ENCODE peak calls at places on chromosomes 7 and 10, in four cellular contexts. A is GM23248, R is PC-3, H is PC-9. L is an unnamed sample.

GRCh38 chr10:74799840-74800239 is 26.6 kb upstream of the KAT6B start:
- DNase-seq in A (peak; percentile 85), H (peak; percentile 10), R (peak; percentile 100), L (no peak)

GRCh38 chr7:15555385-15555859 is 6.4 kb downstream of the AGMO start:
- DNase-seq in R (peak; percentile 27), A (peak; percentile 47), H (no peak), L (no peak)

GRCh38 chr10:110460111-110460809 is 37.4 kb upstream of the DUSP5 start:
- DNase-seq in R (peak; percentile 44), A (peak; percentile 45), H (peak; percentile 69), L (no peak)

GRCh38 chr7:53292341-53292740 is 256.9 kb downstream of the POM121L12 start:
- DNase-seq in R (no peak), H (no peak), A (no peak), L (no peak)

GRCh38 chr10:86041116-86041515 is 325.5 kb downstream of the GRID1 start:
- DNase-seq in H (no peak), A (no peak), R (no peak), L (no peak)

GRCh38 chr7:74334026-74334425 is 44.8 kb downstream of the CLIP2 start:
- DNase-seq in R (peak; percentile 4), H (no peak), A (peak; percentile 83), L (no peak)

GRCh38 chr7:18350678-18351077 is 144.9 kb upstream of the HDAC9 start:
- DNase-seq in R (no peak), A (no peak), H (no peak), L (peak; percentile 20)

GRCh38 chr10:101301111-101301731 is 52.7 kb upstream of the BTRC start:
- DNase-seq in R (peak; percentile 66), H (peak; percentile 46), A (peak; percentile 44), L (peak; percentile 66)

GRCh38 chr10:59808896-59809643 is 55.8 kb upstream of the MRLN start:
- DNase-seq in H (peak; percentile 63), R (peak; percentile 93), A (peak; percentile 64), L (peak; percentile 72)

GRCh38 chr10:49301302-49301701 is 2.3 kb downstream of the C10orf71 start:
- DNase-seq in H (no peak), A (no peak), R (no peak), L (no peak)

GRCh38 chr10:83871486-83872081 is 267.7 kb upstream of the GHITM start:
- DNase-seq in R (peak; percentile 69), H (peak; percentile 71), A (peak; percentile 75), L (peak; percentile 89)

GRCh38 chr10:102605712-102606111 is 38.6 kb upstream of the TRIM8 start:
- DNase-seq in A (peak; percentile 71), H (peak; percentile 60), R (peak; percentile 31), L (no peak)

GRCh38 chr10:131578472-131578970 is 267.0 kb upstream of the TCERG1L start:
- DNase-seq in A (no peak), H (no peak), R (no peak), L (no peak)

GRCh38 chr7:55484241-55484640 is 88.1 kb downstream of the VOPP1 start:
- DNase-seq in R (no peak), H (no peak), A (no peak), L (no peak)

GRCh38 chr7:132065973-132066611 is 509.7 kb upstream of the PODXL start:
- DNase-seq in H (no peak), A (peak; percentile 44), R (no peak), L (peak; percentile 9)

GRCh38 chr7:107816053-107816566 is 13.1 kb upstream of the SLC26A3 start:
- DNase-seq in A (peak; percentile 18), R (no peak), H (no peak), L (no peak)

GRCh38 chr7:85159003-85159402 is 27.9 kb downstream of the SEMA3D start:
- DNase-seq in A (no peak), R (no peak), H (no peak), L (no peak)

GRCh38 chr10:88281592-88282268 is 301.4 kb downstream of the RNLS start:
- DNase-seq in H (no peak), A (peak; percentile 80), R (no peak), L (no peak)

GRCh38 chr7:116230191-116231005 is 20.1 kb downstream of the TES start:
- DNase-seq in H (no peak), A (no peak), R (no peak), L (no peak)

GRCh38 chr10:13276749-13277394 is 23.0 kb downstream of the PHYH start:
- DNase-seq in R (peak; percentile 2), A (peak; percentile 36), H (no peak), L (no peak)

DNA sequence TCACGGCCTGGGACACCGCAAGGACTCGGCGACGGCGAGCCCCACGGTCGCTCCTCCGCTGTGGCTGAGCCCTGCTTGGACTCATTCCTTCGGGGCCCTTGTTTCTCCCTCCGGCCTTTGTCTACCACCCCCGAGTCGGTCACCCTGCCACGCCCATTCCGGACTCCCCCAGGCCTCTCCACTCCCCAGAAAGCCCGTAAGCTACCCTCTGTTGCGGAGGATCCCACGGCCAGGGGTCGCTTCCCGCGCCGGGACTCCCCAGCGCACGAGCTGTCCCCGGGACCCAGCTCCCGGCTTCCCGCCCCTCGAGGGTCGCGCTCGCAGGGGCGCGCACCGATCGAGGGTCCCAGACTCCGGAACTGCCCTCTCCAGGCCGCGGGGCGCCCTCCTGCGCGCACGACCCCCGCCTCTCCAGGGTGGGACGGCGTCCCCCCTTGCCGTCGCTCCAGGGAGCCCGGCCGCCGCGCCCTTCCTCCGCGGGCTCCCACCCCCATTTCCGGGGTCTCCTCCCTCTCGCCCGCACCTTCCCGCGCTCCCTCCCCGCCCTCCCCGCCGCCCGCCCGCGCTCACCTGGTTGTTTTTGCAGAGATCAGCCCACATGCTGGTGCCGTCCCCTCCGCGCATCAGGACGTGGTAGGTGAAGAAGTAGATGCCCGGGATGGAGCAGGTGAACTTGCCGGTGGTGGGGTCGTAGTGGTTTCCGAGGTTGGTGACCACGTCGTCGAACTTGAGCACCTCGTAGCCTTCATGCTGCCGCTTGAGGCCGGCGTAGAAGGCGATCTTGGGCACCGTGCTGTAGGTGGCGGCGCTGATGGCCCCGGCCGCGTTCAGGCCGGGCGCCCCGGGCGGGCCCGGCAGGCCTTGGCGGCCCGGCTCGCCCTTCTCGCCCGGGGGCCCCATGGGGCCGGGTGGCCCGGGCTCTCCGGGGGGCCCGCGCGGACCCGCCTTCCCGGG is 1.5 kb downstream of the C1QL3 start:
- DNase-seq in R (no peak), A (peak; percentile 23), H (no peak), L (peak; percentile 35)
- TF ChIP-seq EZH2 in R (no peak), A (peak; percentile 63), H (no peak), L (peak; percentile 83)

GRCh38 chr10:21526184-21526951 is 886 bp upstream of the SKIDA1 start:
- DNase-seq in R (peak; percentile 49), A (peak; percentile 84), H (no peak), L (peak; percentile 83)
- H3F3A ChIP-seq in R (no peaks in the 10 kb centered on the region), A (peaks cover 28% of the 10 kb centered on the region), H (peaks cover 23% of the 10 kb centered on the region), L (peaks cover 100% of the 10 kb centered on the region)

GRCh38 chr10:98030093-98030821 is at the start of gene CRTAC1:
- DNase-seq in R (no peak), A (peak; percentile 49), H (no peak), L (peak; percentile 97)
- TF ChIP-seq EZH2 in R (no peak), A (peak; percentile 95), H (no peak), L (peak; percentile 26)

GRCh38 chr10:62049815-62050626 is 148.5 kb downstream of the ARID5B start:
- DNase-seq in R (peak; percentile 64), H (no peak), A (peak; percentile 40), L (no peak)
- H3F3A ChIP-seq in R (peaks cover 12% of the 10 kb centered on the region), H (peaks cover 31% of the 10 kb centered on the region), A (peaks cover 79% of the 10 kb centered on the region), L (no peaks in the 10 kb centered on the region)

GRCh38 chr7:129781128-129781855 is 169.8 kb downstream of the NRF1 start:
- DNase-seq in R (no peak), H (no peak), A (no peak), L (no peak)
- TF ChIP-seq EZH2 in R (no peak), H (no peak), A (peak; percentile 98), L (peak; percentile 61)

DNA sequence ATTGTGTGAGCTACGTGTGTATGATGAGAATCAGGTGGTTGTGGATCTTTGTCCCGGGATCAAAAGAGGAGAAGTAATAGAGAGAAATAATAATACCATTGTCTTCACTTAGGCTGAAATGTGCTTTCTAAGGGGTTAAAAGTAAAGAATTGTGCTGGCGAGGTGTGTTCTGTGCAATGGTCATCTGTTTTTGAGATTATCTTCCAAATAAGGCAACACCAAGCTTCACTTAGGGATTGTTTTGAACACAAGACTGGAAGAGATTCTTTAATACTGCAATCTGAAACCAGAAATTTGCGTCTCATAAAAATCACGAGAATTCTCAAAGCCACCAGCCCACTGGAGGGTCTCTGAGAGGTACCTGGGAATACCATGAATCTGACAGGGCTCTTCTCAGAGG is 84.2 kb downstream of the ARID5B start:
- DNase-seq in R (no peak), A (no peak), H (no peak), L (no peak)
- H3F3A ChIP-seq in R (peaks cover 3% of the 10 kb centered on the region), A (peaks cover 9% of the 10 kb centered on the region), H (peaks cover 16% of the 10 kb centered on the region), L (no peaks in the 10 kb centered on the region)

GRCh38 chr10:107913317-107914294 is 749.1 kb upstream of the SORCS1 start:
- DNase-seq in A (peak; percentile 24), H (no peak), R (no peak), L (peak; percentile 55)

GRCh38 chr10:107918171-107918570 is 753.7 kb upstream of the SORCS1 start:
- DNase-seq in R (no peak), H (no peak), A (no peak), L (no peak)

GRCh38 chr10:107915277-107915634 is 750.8 kb upstream of the SORCS1 start:
- DNase-seq in R (peak; percentile 19), H (no peak), A (peak; percentile 68), L (peak; percentile 34)

GRCh38 chr10:107919626-107920235 is 755.2 kb upstream of the SORCS1 start:
- DNase-seq in R (no peak), A (no peak), H (no peak), L (no peak)

DNA sequence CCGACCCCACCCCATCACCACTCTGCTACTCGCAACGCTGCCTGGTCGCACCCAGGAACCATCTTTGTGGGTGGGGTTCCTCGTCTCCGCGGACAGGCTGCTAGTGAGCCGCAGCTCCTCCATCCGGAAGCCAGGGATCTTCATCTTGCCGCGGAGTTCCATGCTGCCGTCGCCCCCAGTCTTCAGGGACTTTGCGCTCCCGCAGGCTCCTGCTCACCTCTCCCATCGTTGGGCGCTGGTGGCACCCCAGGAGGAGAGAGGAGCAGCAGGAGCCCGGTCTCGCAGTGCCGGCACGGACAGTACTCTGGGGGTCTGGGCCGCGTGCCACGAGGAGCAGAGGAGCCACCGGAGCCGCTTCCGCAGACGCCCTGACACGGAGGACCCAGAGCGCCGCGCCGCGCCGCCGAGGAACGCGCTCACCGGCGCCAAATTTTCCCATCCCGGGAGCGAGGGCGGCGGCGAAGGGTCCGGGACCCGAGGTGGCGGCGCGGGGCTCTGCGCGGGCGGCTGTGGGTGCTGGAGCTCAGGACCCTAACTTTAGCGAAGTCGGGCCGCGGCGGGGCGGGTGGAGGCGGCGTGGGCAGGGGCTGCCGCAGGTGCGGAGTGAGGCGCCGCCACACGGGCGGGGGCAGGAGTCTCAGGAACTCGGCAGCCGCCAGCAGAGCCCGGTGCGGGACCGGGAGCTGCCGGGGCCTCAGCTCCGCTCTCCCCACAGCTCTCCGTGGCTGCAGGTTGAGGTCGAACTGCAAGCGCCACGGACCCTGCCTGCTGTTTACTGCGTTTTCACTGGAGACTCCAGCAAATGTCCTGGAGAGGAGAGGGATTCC is 750.2 kb upstream of the SORCS1 start:
- DNase-seq in H (no peak), A (peak; percentile 70), R (no peak), L (peak; percentile 75)
- TF ChIP-seq EZH2 in H (no peak), A (no peak), R (no peak), L (no peak)